ENCODE peak calls at places on chromosomes 5 and 9, in ten cellular contexts. J, Z, S, G, M, T, K, B, Y and Q are unnamed samples.

GRCh38 chr9:129490583-129491485 is 130.1 kb downstream of the C9orf50 start:
- DNase-seq in J (no peak), Z (no peak), S (no peak), G (peak; percentile 76), M (no peak), T (no peak), K (no peak), B (no peak), Y (peak; percentile 58), Q (no peak)

GRCh38 chr9:36008774-36009300 is 27.9 kb upstream of the RECK start:
- DNase-seq in J (peak; percentile 81), Z (peak; percentile 34), S (peak; percentile 56), G (peak; percentile 66), M (peak; percentile 64), T (peak; percentile 72), K (peak; percentile 20), B (peak; percentile 91), Y (peak; percentile 53), Q (peak; percentile 72)

GRCh38 chr5:179258001-179258921 is 87.0 kb downstream of the ADAMTS2 start:
- DNase-seq in J (peak; percentile 72), Z (no peak), S (peak; percentile 11), G (peak; percentile 54), M (no peak), T (no peak), K (no peak), B (no peak), Y (no peak), Q (no peak)

GRCh38 chr5:167899490-167899889 is 392.0 kb upstream of the WWC1 start:
- DNase-seq in J (peak; percentile 32), Z (no peak), S (no peak), G (no peak), M (no peak), T (no peak), K (no peak), B (peak; percentile 20), Y (no peak), Q (peak; percentile 42)

GRCh38 chr9:19999491-20000057 is 210.7 kb upstream of the SLC24A2 start:
- DNase-seq in J (peak; percentile 93), Z (no peak), S (peak; percentile 71), G (no peak), M (peak; percentile 49), T (peak; percentile 58), K (no peak), B (peak; percentile 57), Y (no peak), Q (peak; percentile 86)

GRCh38 chr5:102590467-102590866 is 91.7 kb upstream of the SLCO6A1 start:
- DNase-seq in J (no peak), Z (no peak), S (no peak), G (no peak), M (no peak), T (no peak), K (no peak), B (no peak), Y (no peak), Q (no peak)

GRCh38 chr5:59293700-59294099 is 599.8 kb downstream of the PDE4D start:
- DNase-seq in J (no peak), Z (no peak), S (no peak), G (no peak), M (no peak), T (no peak), K (no peak), B (no peak), Y (no peak), Q (peak; percentile 24)

GRCh38 chr5:685262-686171 is 7.6 kb downstream of the TPPP start:
- DNase-seq in J (no peak), Z (no peak), S (no peak), G (no peak), M (no peak), T (no peak), K (no peak), B (no peak), Y (no peak), Q (no peak)

GRCh38 chr5:142726188-142726731 is 40.4 kb upstream of the FGF1 start:
- DNase-seq in J (peak; percentile 93), Z (no peak), S (no peak), G (no peak), M (no peak), T (no peak), K (no peak), B (peak; percentile 59), Y (no peak), Q (peak; percentile 88)

GRCh38 chr5:148794729-148795590 is 31.5 kb upstream of the ADRB2 start:
- DNase-seq in J (peak; percentile 65), Z (no peak), S (no peak), G (no peak), M (no peak), T (no peak), K (no peak), B (no peak), Y (no peak), Q (no peak)

GRCh38 chr9:88786291-88787054 is 204.8 kb upstream of the S1PR3 start:
- DNase-seq in J (no peak), Z (no peak), S (no peak), G (no peak), M (no peak), T (no peak), K (no peak), B (no peak), Y (no peak), Q (no peak)

GRCh38 chr5:68110894-68111293 is 104.7 kb upstream of the PIK3R1 start:
- DNase-seq in J (no peak), Z (no peak), S (no peak), G (no peak), M (no peak), T (no peak), K (no peak), B (no peak), Y (no peak), Q (no peak)

GRCh38 chr9:72290311-72290710 is 74.7 kb downstream of the ZFAND5 start:
- DNase-seq in J (no peak), Z (no peak), S (no peak), G (no peak), M (no peak), T (no peak), K (no peak), B (no peak), Y (no peak), Q (no peak)

GRCh38 chr5:157464518-157465171 is 4.6 kb downstream of the NIPAL4 start:
- DNase-seq in J (peak; percentile 97), Z (no peak), S (peak; percentile 68), G (no peak), M (peak; percentile 65), T (peak; percentile 51), K (no peak), B (peak; percentile 86), Y (peak; percentile 37), Q (peak; percentile 54)

GRCh38 chr5:157137691-157138090 is 5.0 kb downstream of the MED7 start:
- DNase-seq in J (no peak), Z (no peak), S (no peak), G (no peak), M (no peak), T (no peak), K (no peak), B (no peak), Y (no peak), Q (no peak)

GRCh38 chr5:55066278-55066677 is 36.2 kb upstream of the GZMA start:
- DNase-seq in J (no peak), Z (no peak), S (no peak), G (no peak), M (no peak), T (no peak), K (no peak), B (no peak), Y (no peak), Q (no peak)

GRCh38 chr5:126597156-126597555 is 2.1 kb upstream of the ALDH7A1 start:
- DNase-seq in J (peak; percentile 66), Z (no peak), S (no peak), G (no peak), M (no peak), T (no peak), K (no peak), B (no peak), Y (no peak), Q (peak; percentile 31)